ENCODE peak calls at places on chromosomes 13 and 19, in five cellular contexts. R, J, B, U and X are unnamed samples.

GRCh38 chr13:45196091-45196490 is 4.8 kb downstream of the KCTD4 start:
- DNase-seq in R (no peak), J (no peak), B (no peak), U (no peak), X (no peak)

GRCh38 chr13:40993119-40993518 is 26.0 kb downstream of the ELF1 start:
- DNase-seq in R (no peak), J (peak; percentile 84), B (no peak), U (no peak), X (no peak)

GRCh38 chr19:1384478-1385110 is 887 bp downstream of the NDUFS7 start:
- DNase-seq in R (no peak), J (no peak), B (no peak), U (no peak), X (no peak)

GRCh38 chr13:77509221-77509620 is 26.3 kb upstream of the SCEL start:
- DNase-seq in R (no peak), J (no peak), B (no peak), U (no peak), X (no peak)

GRCh38 chr19:42204684-42205083 is 12.8 kb downstream of the DEDD2 start:
- DNase-seq in R (no peak), J (no peak), B (no peak), U (no peak), X (no peak)

GRCh38 chr13:114062754-114063153 is 69.7 kb downstream of the RASA3 start:
- DNase-seq in R (no peak), J (no peak), B (no peak), U (no peak), X (no peak)

GRCh38 chr13:80684525-80685017 is 343.6 kb upstream of the SPRY2 start:
- DNase-seq in R (no peak), J (no peak), B (no peak), U (no peak), X (no peak)

GRCh38 chr19:44878119-44878865 is 12.8 kb upstream of the TOMM40 start:
- DNase-seq in R (no peak), J (no peak), B (no peak), U (no peak), X (no peak)

GRCh38 chr19:30278882-30279254 is 93.3 kb upstream of the ZNF536 start:
- DNase-seq in R (no peak), J (no peak), B (no peak), U (no peak), X (no peak)

GRCh38 chr19:48418317-48419064 is 25.0 kb downstream of the GRIN2D start:
- DNase-seq in R (no peak), J (no peak), B (no peak), U (no peak), X (no peak)

GRCh38 chr19:5607318-5608270 is 15.0 kb downstream of the SAFB2 start:
- DNase-seq in R (no peak), J (no peak), B (no peak), U (no peak), X (no peak)

GRCh38 chr19:9937001-9937411 is 691 bp upstream of the OLFM2 start:
- DNase-seq in R (no peak), J (no peak), B (no peak), U (peak; percentile 32), X (no peak)

GRCh38 chr13:59442946-59443345 is 720.8 kb downstream of the DIAPH3 start:
- DNase-seq in R (no peak), J (no peak), B (no peak), U (no peak), X (no peak)

GRCh38 chr19:55340784-55341147 is 1.1 kb downstream of the KMT5C start:
- DNase-seq in R (no peak), J (no peak), B (peak; percentile 35), U (no peak), X (no peak)

GRCh38 chr19:3146677-3147100 is 10.9 kb downstream of the GNA15 start:
- DNase-seq in R (peak; percentile 62), J (no peak), B (peak; percentile 36), U (no peak), X (no peak)

GRCh38 chr13:113357529-113357928 is 6.4 kb downstream of the GRTP1 start:
- DNase-seq in R (no peak), J (no peak), B (no peak), U (no peak), X (no peak)

GRCh38 chr19:11964858-11965645 is at the start of gene ZNF763:
- DNase-seq in R (peak; percentile 83), J (peak; percentile 99), B (peak; percentile 99), U (peak; percentile 92), X (peak; percentile 90)

GRCh38 chr19:6712231-6712630 is 8.2 kb downstream of the C3 start:
- DNase-seq in R (no peak), J (no peak), B (no peak), U (no peak), X (peak; percentile 38)

GRCh38 chr19:6711605-6712004 is 8.8 kb downstream of the C3 start:
- DNase-seq in R (no peak), J (no peak), B (no peak), U (no peak), X (no peak)

GRCh38 chr19:6709549-6709948 is 10.9 kb downstream of the C3 start:
- DNase-seq in R (no peak), J (no peak), B (no peak), U (no peak), X (no peak)

GRCh38 chr19:6711078-6711361 is 9.4 kb downstream of the C3 start:
- DNase-seq in R (no peak), J (no peak), B (no peak), U (no peak), X (no peak)

DNA sequence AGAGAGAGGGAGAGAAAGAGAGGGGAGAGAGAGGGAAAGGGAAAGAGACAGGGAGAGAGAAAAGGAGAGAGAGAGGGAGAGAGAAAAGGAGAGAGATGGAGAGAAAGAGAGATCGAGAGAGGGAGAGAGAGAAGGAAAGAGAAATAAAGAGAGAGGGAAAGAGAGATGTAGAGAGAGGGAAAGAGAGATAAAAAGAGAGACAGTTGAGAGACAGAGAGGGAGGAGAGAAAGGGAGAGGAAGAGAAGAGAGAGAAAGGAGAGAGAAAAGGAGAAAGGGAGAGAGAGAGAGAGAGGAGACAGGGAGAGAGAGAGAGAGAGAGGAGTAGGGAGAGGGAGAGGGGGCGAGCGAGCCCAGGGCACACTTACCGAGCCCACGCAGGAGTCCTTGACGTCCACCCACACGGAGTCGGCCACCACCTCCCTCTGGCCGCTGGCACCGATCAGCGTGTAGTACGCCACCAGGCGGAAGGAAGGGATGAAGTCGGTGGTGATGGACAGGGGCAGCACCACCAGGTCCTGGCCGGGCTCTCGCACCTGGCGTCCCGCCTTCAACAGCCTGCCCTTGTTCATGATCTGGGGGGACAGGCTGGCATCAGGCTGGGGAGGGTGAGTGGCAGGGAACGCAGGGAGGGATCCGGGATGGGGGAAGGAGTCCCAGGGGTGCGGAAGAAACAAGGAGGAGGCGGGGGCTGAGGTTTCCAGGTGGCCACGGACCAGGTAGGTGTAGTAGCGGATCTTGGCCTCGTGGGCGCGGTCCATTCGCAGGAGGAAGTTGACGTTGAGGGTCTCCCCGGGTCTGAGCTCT is 10.0 kb downstream of the C3 start:
- DNase-seq in R (no peak), J (no peak), B (no peak), U (no peak), X (peak; percentile 56)
- TF ChIP-seq CTCF in R (no peak), J (no peak), B (no peak), U (peak; percentile 3), X (peak; percentile 49)

DNA sequence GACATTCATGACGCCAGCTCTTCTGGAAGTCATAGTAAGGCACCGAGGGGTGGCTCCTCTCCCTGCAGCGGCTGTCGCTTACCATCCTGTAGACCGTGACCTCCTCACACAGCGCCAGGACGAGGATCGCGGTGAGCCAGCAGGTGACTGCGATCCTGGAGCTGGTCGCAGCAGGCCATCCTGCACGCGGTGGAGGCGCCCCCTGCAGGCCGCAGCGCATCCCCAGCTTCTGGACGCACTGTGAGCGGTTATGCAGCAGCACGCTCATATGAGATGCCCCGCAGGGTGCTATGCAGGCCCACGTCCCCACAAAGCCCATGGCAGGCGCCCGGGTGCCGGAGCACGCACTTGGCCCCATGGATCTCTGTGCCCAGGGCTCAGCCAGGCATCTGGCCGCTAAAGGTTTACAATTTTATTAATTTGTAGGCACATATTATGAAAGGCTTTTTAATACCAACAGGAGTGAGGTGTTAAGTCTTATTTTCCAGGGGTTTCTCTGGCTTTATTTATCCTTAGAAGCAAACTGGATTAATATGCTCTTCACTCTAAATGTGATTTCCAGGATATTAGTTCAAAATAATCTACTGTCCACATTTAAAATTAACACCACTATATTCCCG is 35.6 kb upstream of the PSPC1 start:
- DNase-seq in R (peak; percentile 6), J (peak; percentile 85), B (peak; percentile 41), U (no peak), X (no peak)
- TF ChIP-seq CTCF in R (peak; percentile 29), J (no peak), B (no peak), U (peak; percentile 30), X (peak; percentile 73)

DNA sequence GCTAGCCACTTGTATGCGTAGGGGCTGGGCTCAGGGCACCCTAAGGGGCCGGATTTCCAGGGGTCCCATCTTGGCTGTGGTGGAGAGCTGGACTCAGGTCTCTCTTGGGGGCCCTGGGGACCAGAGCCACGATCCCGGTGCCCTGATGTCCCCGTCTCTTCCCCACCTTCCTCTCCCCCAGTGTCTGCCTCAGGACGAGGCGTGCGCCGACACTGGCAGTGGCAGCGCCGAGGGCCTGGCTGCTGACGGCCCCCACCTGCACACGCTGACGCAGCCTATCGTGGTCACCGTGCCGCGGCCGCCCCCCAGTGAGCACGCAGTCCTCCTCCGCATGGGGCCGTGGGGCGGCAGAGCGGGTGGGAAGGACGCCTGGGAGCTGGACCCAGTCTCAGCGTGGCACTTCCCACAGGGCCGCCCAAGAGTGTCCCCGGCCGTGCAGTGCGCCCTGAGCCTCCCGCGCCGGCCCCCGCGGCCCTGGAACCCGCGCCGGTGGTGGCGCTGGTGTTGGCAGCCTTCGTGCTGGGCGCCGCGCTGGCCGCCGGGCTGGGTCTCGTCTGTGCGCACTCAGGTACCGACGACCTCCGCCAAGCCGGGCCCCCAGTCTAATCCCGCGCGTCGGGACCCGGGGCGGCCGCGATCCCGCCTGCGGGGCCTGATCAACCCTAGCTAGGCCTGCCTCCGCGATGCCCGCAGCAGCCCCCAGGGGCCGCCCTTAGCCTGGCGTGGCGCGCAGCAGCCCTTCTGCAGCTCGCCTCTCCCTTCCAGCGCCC is 2.7 kb upstream of the SNAPC2 start:
- DNase-seq in R (peak; percentile 41), J (no peak), B (peak; percentile 63), U (peak; percentile 58), X (peak; percentile 51)
- TF ChIP-seq CTCF in R (peak; percentile 55), J (no peak), B (peak; percentile 60), U (peak; percentile 47), X (peak; percentile 74)

GRCh38 chr19:13981467-13981866 is 24.7 kb downstream of the RFX1 start:
- DNase-seq in R (no peak), J (no peak), B (no peak), U (no peak), X (no peak)
- TF ChIP-seq CTCF in R (no peak), J (no peak), B (no peak), U (no peak), X (no peak)